ENCODE peak calls at places on chromosomes 16 and 17, in ten cellular contexts. D is retinal pigment epithelial cell, H is HT1080, Q is heart left ventricle, M is fibroblast of lung, T is type B pancreatic cell, R is PC-9, A is fibroblast of gingiva, I is NCI-H1417, S is right lobe of liver. Z is an unnamed sample.

GRCh38 chr16:15690296-15690695 is 40.3 kb downstream of the NDE1 start:
- DNase-seq in D (peak), H (no peak), Q (no peak), M (no peak), T (no peak), R (no peak), A (peak), I (no peak), S (no peak), Z (no peak)

GRCh38 chr17:21228111-21228510 is 14.2 kb upstream of the TMEM11 start:
- DNase-seq in D (no peak), H (no peak), Q (no peak), M (no peak), T (no peak), R (no peak), A (no peak), I (no peak), S (no peak), Z (no peak)

GRCh38 chr16:87918314-87918713 is 18.0 kb downstream of the CA5A start:
- DNase-seq in D (no peak), H (no peak), Q (no peak), M (no peak), T (no peak), R (no peak), A (peak), I (no peak), S (no peak), Z (no peak)

GRCh38 chr16:7835032-7835431 is 502.4 kb downstream of the RBFOX1 start:
- DNase-seq in D (no peak), H (no peak), Q (no peak), M (no peak), T (no peak), R (no peak), A (no peak), I (no peak), S (no peak), Z (no peak)

GRCh38 chr17:9026741-9027140 is 5.4 kb downstream of the NTN1 start:
- DNase-seq in D (no peak), H (no peak), Q (no peak), M (no peak), T (peak), R (no peak), A (no peak), I (no peak), S (no peak), Z (no peak)

GRCh38 chr17:51711581-51711980 is 446.9 kb downstream of the CA10 start:
- DNase-seq in D (no peak), H (no peak), Q (no peak), M (no peak), T (no peak), R (no peak), A (no peak), I (no peak), S (no peak), Z (no peak)

GRCh38 chr17:79985951-79986391 is 49.7 kb downstream of the TBC1D16 start:
- DNase-seq in D (no peak), H (no peak), Q (no peak), M (no peak), T (no peak), R (no peak), A (no peak), I (no peak), S (peak), Z (no peak)

GRCh38 chr16:89155184-89155679 is 16.3 kb upstream of the CDH15 start:
- DNase-seq in D (peak), H (no peak), Q (peak), M (peak), T (no peak), R (no peak), A (peak), I (no peak), S (no peak), Z (no peak)

GRCh38 chr16:24800586-24800985 is 45.2 kb upstream of the SLC5A11 start:
- DNase-seq in D (no peak), H (peak), Q (no peak), M (peak), T (no peak), R (peak), A (peak), I (no peak), S (no peak), Z (no peak)

GRCh38 chr17:8365143-8365542 is 11.4 kb downstream of the KRABD2 start:
- DNase-seq in D (no peak), H (peak), Q (peak), M (peak), T (no peak), R (peak), A (peak), I (no peak), S (no peak), Z (no peak)

GRCh38 chr17:37090941-37091340 is 142.2 kb downstream of the AATF start:
- DNase-seq in D (no peak), H (no peak), Q (no peak), M (no peak), T (no peak), R (no peak), A (no peak), I (no peak), S (no peak), Z (no peak)

GRCh38 chr16:56266981-56267607 is 75.8 kb downstream of the GNAO1 start:
- DNase-seq in D (no peak), H (no peak), Q (no peak), M (no peak), T (no peak), R (no peak), A (no peak), I (no peak), S (no peak), Z (no peak)

GRCh38 chr16:29876578-29877249 is 13.7 kb upstream of the CDIPT start:
- DNase-seq in D (no peak), H (no peak), Q (no peak), M (no peak), T (no peak), R (no peak), A (no peak), I (no peak), S (no peak), Z (no peak)

GRCh38 chr17:82328141-82328993 is 5.2 kb downstream of the SECTM1 start:
- DNase-seq in D (no peak), H (no peak), Q (no peak), M (no peak), T (no peak), R (no peak), A (no peak), I (peak), S (peak), Z (no peak)

GRCh38 chr16:56357291-56357764 is 68.0 kb downstream of the AMFR start:
- DNase-seq in D (no peak), H (no peak), Q (no peak), M (no peak), T (peak), R (no peak), A (peak), I (no peak), S (peak), Z (no peak)

Z was measured in esophagus squamous epithelium.